ENCODE peak calls at places on chromosomes 4 and X, in ten cellular contexts. R is T-helper 1 cell; H is T-helper 9 cell; M is COR-L47; D is activated naive CD4-positive, alpha-beta T cell; S is upper lobe of right lung; T is islet precursor cell; L is endodermal cell; A is non-pigmented ciliary epithelial cell; I is CMK. F is an unnamed sample.

GRCh38 chr4:15451866-15452765 is 17.6 kb upstream of the CC2D2A start:
- DNase-seq in R (no peak), H (no peak), M (no peak), D (no peak), S (no peak), T (peak; percentile 71), L (no peak), A (peak; percentile 96), I (no peak), F (no peak)

GRCh38 chrX:37746268-37746931 is 33.5 kb upstream of the CYBB start:
- DNase-seq in R (no peak), H (no peak), M (no peak), D (no peak), S (no peak), T (peak; percentile 51), L (no peak), A (no peak), I (no peak), F (peak; percentile 72)

GRCh38 chrX:54825716-54826428 is 18.3 kb downstream of the MAGED2 start:
- DNase-seq in R (no peak), H (no peak), M (no peak), D (no peak), S (no peak), T (no peak), L (peak; percentile 69), A (no peak), I (no peak), F (no peak)

GRCh38 chrX:1661048-1661921 is 46.4 kb downstream of the ASMT start:
- DNase-seq in R (peak; percentile 91), H (peak; percentile 73), M (no peak), D (no peak), S (peak; percentile 79), T (peak; percentile 71), L (peak; percentile 91), A (no peak), I (no peak), F (peak; percentile 98)

GRCh38 chrX:7641141-7641540 is 201.8 kb upstream of the VCX start:
- DNase-seq in R (no peak), H (no peak), M (no peak), D (no peak), S (no peak), T (no peak), L (no peak), A (no peak), I (no peak), F (no peak)

GRCh38 chr4:186918466-186918865 is 194.8 kb upstream of the FAT1 start:
- DNase-seq in R (no peak), H (no peak), M (no peak), D (no peak), S (no peak), T (no peak), L (no peak), A (no peak), I (no peak), F (no peak)

GRCh38 chrX:107610667-107611066 is 17.6 kb upstream of the PRPS1 start:
- DNase-seq in R (no peak), H (no peak), M (no peak), D (no peak), S (no peak), T (no peak), L (no peak), A (no peak), I (no peak), F (no peak)

GRCh38 chrX:44828008-44828605 is 15.7 kb upstream of the DUSP21 start:
- DNase-seq in R (no peak), H (no peak), M (no peak), D (no peak), S (no peak), T (no peak), L (no peak), A (peak; percentile 35), I (no peak), F (no peak)

GRCh38 chrX:16239211-16239610 is 71.9 kb downstream of the MAGEB17 start:
- DNase-seq in R (no peak), H (no peak), M (no peak), D (no peak), S (no peak), T (no peak), L (no peak), A (peak; percentile 72), I (no peak), F (peak; percentile 35)

GRCh38 chrX:101415180-101416130 is 7.4 kb downstream of the HNRNPH2 start:
- DNase-seq in R (peak; percentile 40), H (no peak), M (peak; percentile 18), D (no peak), S (no peak), T (peak; percentile 60), L (peak; percentile 59), A (no peak), I (peak; percentile 46), F (peak; percentile 68)

GRCh38 chrX:11193035-11193469 is 81.9 kb downstream of the HCCS start:
- DNase-seq in R (no peak), H (no peak), M (no peak), D (no peak), S (no peak), T (no peak), L (no peak), A (no peak), I (no peak), F (no peak)

GRCh38 chr4:11904117-11904535 is 475.4 kb upstream of the HS3ST1 start:
- DNase-seq in R (no peak), H (no peak), M (no peak), D (no peak), S (no peak), T (no peak), L (no peak), A (no peak), I (no peak), F (no peak)

GRCh38 chr4:47219586-47219985 is 188.2 kb downstream of the GABRB1 start:
- DNase-seq in R (no peak), H (no peak), M (no peak), D (no peak), S (no peak), T (no peak), L (no peak), A (no peak), I (no peak), F (no peak)

GRCh38 chr4:8439914-8440490 is 521 bp downstream of the ACOX3 start:
- DNase-seq in R (peak; percentile 13), H (no peak), M (no peak), D (no peak), S (no peak), T (no peak), L (peak; percentile 74), A (no peak), I (no peak), F (no peak)

GRCh38 chrX:81304545-81304944 is 102.6 kb downstream of the SH3BGRL start:
- DNase-seq in R (no peak), H (no peak), M (no peak), D (no peak), S (no peak), T (no peak), L (no peak), A (no peak), I (no peak), F (no peak)

GRCh38 chrX:110310896-110311295 is 7.0 kb downstream of the AMMECR1 start:
- DNase-seq in R (no peak), H (peak; percentile 4), M (no peak), D (no peak), S (no peak), T (no peak), L (no peak), A (no peak), I (no peak), F (no peak)

GRCh38 chr4:28788929-28789490 is 1928.4 kb downstream of the STIM2 start:
- DNase-seq in R (no peak), H (no peak), M (no peak), D (no peak), S (no peak), T (no peak), L (no peak), A (no peak), I (no peak), F (no peak)